ENCODE peak calls at places on chromosomes 2 and 18, in four cellular contexts. B is testis; J is CD8-positive, alpha-beta T cell; L is uterus. X is an unnamed sample.
A peak's percentile ranks its signal among the peaks of the same experiment; 100 is the strongest.

GRCh38 chr18:57797209-57797651 is 5.9 kb downstream of the ATP8B1 start:
- DNase-seq in L (no peak), B (no peak), J (no peak), X (peak; percentile 89)

GRCh38 chr2:119196301-119197124 is 27.1 kb upstream of the STEAP3 start:
- DNase-seq in B (no peak), J (no peak), L (no peak), X (no peak)

GRCh38 chr2:190069936-190070696 is 7.6 kb upstream of the MSTN start:
- DNase-seq in L (no peak), B (peak; percentile 57), J (no peak), X (no peak)

GRCh38 chr2:11680181-11680900 is 10.3 kb upstream of the NTSR2 start:
- DNase-seq in B (peak; percentile 74), L (no peak), J (no peak), X (no peak)

GRCh38 chr2:189442468-189442867 is 1.2 kb downstream of the WDR75 start:
- DNase-seq in B (no peak), L (no peak), J (no peak), X (no peak)

GRCh38 chr2:143901185-143901842 is 618.6 kb downstream of the ZEB2 start:
- DNase-seq in B (no peak), L (no peak), J (no peak), X (no peak)

GRCh38 chr2:123566291-123566946 is 458.7 kb upstream of the CNTNAP5 start:
- DNase-seq in B (no peak), J (no peak), L (no peak), X (no peak)

GRCh38 chr2:238252766-238253630 is 13.2 kb upstream of the HES6 start:
- DNase-seq in B (no peak), L (no peak), J (no peak), X (peak; percentile 27)

GRCh38 chr18:14747513-14748474 is at the start of gene ANKRD30B:
- DNase-seq in B (no peak), L (no peak), J (no peak), X (no peak)

GRCh38 chr2:113064281-113064680 is 3.5 kb upstream of the IL1F10 start:
- DNase-seq in J (no peak), L (no peak), B (no peak), X (no peak)

GRCh38 chr2:26461601-26462023 is 16.3 kb downstream of the OTOF start:
- DNase-seq in J (no peak), B (no peak), L (no peak), X (no peak)

GRCh38 chr18:22422909-22423548 is 5.3 kb upstream of the CTAGE1 start:
- DNase-seq in B (no peak), L (no peak), J (no peak), X (peak; percentile 39)

GRCh38 chr2:17771956-17772355 is 18.0 kb downstream of the GEN1 start:
- DNase-seq in B (no peak), L (no peak), J (no peak), X (no peak)

GRCh38 chr2:101273045-101273444 is 20.4 kb downstream of the CNOT11 start:
- DNase-seq in J (no peak), B (no peak), L (no peak), X (no peak)
- H3K36me3 ChIP-seq in J (peaks cover 45% of the 10 kb centered on the region), B (no peaks in the 10 kb centered on the region), L (no peaks in the 10 kb centered on the region), X (no peaks in the 10 kb centered on the region)

GRCh38 chr2:158753561-158754302 is 41.4 kb upstream of the DAPL1 start:
- DNase-seq in J (no peak), B (peak; percentile 66), L (no peak), X (no peak)
- H3K4me3 ChIP-seq in J (no peak overlapping the region), B (no peak overlapping the region), L (peak overlapping the region; percentile 7), X (no peak overlapping the region)

GRCh38 chr2:72934683-72935610 is 17.6 kb downstream of the EMX1 start:
- DNase-seq in J (no peak), L (no peak), B (no peak), X (peak; percentile 66)
- TF ChIP-seq CTCF in J (no peak), L (no peak), B (no peak), X (peak; percentile 19)

GRCh38 chr2:193980599-193980998 is 1676.4 kb upstream of the SLC39A10 start:
- DNase-seq in L (no peak), B (no peak), J (no peak), X (no peak)
- H3K36me3 ChIP-seq in L (no peaks in the 10 kb centered on the region), B (no peaks in the 10 kb centered on the region), J (no peaks in the 10 kb centered on the region), X (no peaks in the 10 kb centered on the region)

GRCh38 chr18:33444699-33445098 is 4.2 kb upstream of the CCDC178 start:
- DNase-seq in J (no peak), L (no peak), B (no peak), X (no peak)

GRCh38 chr18:33440384-33441043 is at the start of gene CCDC178:
- DNase-seq in J (no peak), L (peak; percentile 20), B (peak; percentile 46), X (peak; percentile 4)

GRCh38 chr18:33440011-33440383 is 524 bp downstream of the CCDC178 start:
- DNase-seq in B (peak; percentile 54), J (no peak), L (peak; percentile 18), X (no peak)
- H3K4me3 ChIP-seq in B (peak overlapping the region; percentile 53), J (no peak overlapping the region), L (peak overlapping the region; percentile 58), X (no peak overlapping the region)

GRCh38 chr2:122145805-122146204 is 390.4 kb downstream of the TSN start:
- DNase-seq in L (no peak), J (no peak), B (no peak), X (no peak)
- TF ChIP-seq CTCF in L (no peak), J (no peak), B (no peak), X (no peak)

DNA sequence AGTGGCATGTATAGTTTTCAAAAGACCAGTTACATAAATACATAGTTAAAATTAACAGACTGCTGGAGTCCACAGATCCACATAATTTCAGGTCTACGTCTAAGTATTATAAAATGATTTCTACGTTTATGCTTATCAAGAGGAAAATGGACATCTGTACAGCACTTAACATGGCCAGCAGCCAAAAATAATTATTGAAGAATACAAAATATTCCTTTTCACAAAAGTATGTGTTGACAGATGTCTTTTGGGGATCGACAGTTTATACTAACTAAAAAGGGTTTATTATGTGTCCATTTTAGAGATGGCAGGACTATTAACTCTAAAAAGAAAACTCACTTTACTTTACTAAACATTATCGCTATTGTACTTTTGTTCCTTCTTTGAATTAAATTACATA is 112.9 kb upstream of the RNU4ATAC start:
- DNase-seq in B (no peak), J (no peak), L (no peak), X (no peak)
- H3K36me3 ChIP-seq in B (no peaks in the 10 kb centered on the region), J (peaks cover 10% of the 10 kb centered on the region), L (no peaks in the 10 kb centered on the region), X (no peaks in the 10 kb centered on the region)

GRCh38 chr2:38528008-38528442 is 74.7 kb downstream of the HNRNPLL start:
- DNase-seq in J (no peak), B (peak; percentile 57), L (peak; percentile 64), X (no peak)

GRCh38 chr2:38526195-38526594 is 76.5 kb downstream of the HNRNPLL start:
- DNase-seq in B (no peak), J (no peak), L (no peak), X (no peak)

GRCh38 chr2:38529208-38529607 is 73.5 kb downstream of the HNRNPLL start:
- DNase-seq in J (no peak), L (no peak), B (no peak), X (no peak)

GRCh38 chr2:38524580-38524979 is 78.1 kb downstream of the HNRNPLL start:
- DNase-seq in L (no peak), J (no peak), B (no peak), X (no peak)

DNA sequence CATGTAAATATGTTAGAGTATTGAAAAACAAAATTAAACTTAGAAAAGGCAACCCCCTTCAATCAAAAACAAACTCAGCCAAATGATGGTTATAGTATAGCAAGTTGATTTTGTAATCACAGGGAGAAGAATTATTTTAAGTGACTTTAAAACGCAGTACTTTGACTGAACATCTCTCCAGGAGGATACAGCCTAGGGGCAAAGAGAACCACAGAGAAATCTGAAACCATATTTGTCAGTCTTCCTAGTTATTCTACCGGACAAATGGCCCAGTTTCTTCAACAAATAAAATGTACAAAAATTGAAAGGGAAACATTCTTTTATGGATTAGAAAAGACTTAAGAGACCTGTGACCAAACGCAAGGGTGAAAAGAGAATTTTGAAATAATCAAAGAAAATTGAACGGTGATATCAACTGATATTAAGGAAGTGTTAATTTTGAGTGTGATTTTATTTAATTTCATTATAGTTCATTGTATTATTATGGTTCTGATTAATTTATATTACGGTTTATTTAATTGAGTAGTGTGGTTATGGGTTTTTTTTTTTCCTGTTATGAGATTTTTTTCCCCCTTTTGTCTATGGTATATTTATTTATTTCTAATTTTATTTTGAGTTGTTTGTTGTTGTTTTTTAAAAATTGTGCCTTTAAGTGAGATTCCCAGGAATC is 75.3 kb downstream of the HNRNPLL start:
- DNase-seq in L (no peak), B (no peak), J (no peak), X (no peak)
- H3K4me3 ChIP-seq in L (peak overlapping the region; percentile 39), B (peak overlapping the region; percentile 46), J (no peak overlapping the region), X (no peak overlapping the region)

GRCh38 chr18:904135-905090 is at the start of gene ADCYAP1:
- DNase-seq in J (no peak), L (no peak), B (peak; percentile 53), X (no peak)
- TF ChIP-seq CTCF in J (no peak), L (no peak), B (no peak), X (no peak)